ENCODE peak calls at places on chromosome 1, in ten cellular contexts. O, U, S, X, K, Q, N, Z, W and R are unnamed samples.

GRCh38 chr1:27143408-27143807 is 11.5 kb downstream of the SLC9A1 start:
- DNase-seq in Q (no peak), U (no peak), X (no peak), O (peak; percentile 64), S (no peak), K (no peak), Z (no peak), W (no peak), N (no peak), R (no peak)

GRCh38 chr1:3324704-3325535 is 129.5 kb upstream of the ARHGEF16 start:
- DNase-seq in W (no peak), S (no peak), K (no peak), U (no peak), O (no peak), Z (no peak), X (no peak), N (no peak), Q (no peak), R (no peak)

GRCh38 chr1:24102966-24103365 is 9.0 kb downstream of the MYOM3 start:
- DNase-seq in S (no peak), O (no peak), W (peak; percentile 86), X (no peak), K (no peak), Z (no peak), Q (no peak), U (no peak), N (no peak), R (no peak)

GRCh38 chr1:163166886-163167555 is 35.7 kb downstream of the RGS5 start:
- DNase-seq in U (no peak), W (no peak), S (peak; percentile 24), O (no peak), Z (no peak), X (no peak), Q (no peak), K (no peak), N (no peak), R (no peak)

GRCh38 chr1:65148548-65149390 is 766 bp downstream of the AK4 start:
- DNase-seq in Z (peak; percentile 42), Q (peak; percentile 33), N (no peak), W (peak; percentile 44), K (no peak), X (peak; percentile 52), O (peak; percentile 74), U (no peak), S (peak; percentile 71), R (no peak)

GRCh38 chr1:30807318-30808066 is 49.9 kb upstream of the LAPTM5 start:
- DNase-seq in U (no peak), Q (peak; percentile 67), N (no peak), K (peak; percentile 86), Z (no peak), W (no peak), X (no peak), O (no peak), S (peak; percentile 71), R (no peak)

GRCh38 chr1:2342384-2343022 is 48.9 kb downstream of the MORN1 start:
- DNase-seq in N (no peak), Z (no peak), W (no peak), K (no peak), Q (no peak), U (no peak), S (no peak), O (no peak), X (no peak), R (no peak)

GRCh38 chr1:244419004-244419403 is 32.7 kb downstream of the ADSS2 start:
- DNase-seq in Q (no peak), N (no peak), S (no peak), X (no peak), O (no peak), K (no peak), Z (no peak), W (no peak), U (no peak), R (no peak)

GRCh38 chr1:176164014-176164678 is 42.9 kb downstream of the COP1 start:
- DNase-seq in O (no peak), X (peak; percentile 52), Z (no peak), Q (no peak), K (no peak), S (no peak), N (no peak), W (no peak), U (no peak), R (no peak)

GRCh38 chr1:110208916-110209650 is 1.0 kb upstream of the KCNC4 start:
- DNase-seq in Q (no peak), W (no peak), K (no peak), X (no peak), S (no peak), U (no peak), Z (no peak), O (no peak), N (no peak), R (no peak)

GRCh38 chr1:20037877-20038276 is 32.1 kb upstream of the PLA2G5 start:
- DNase-seq in W (no peak), Z (no peak), N (no peak), U (no peak), O (no peak), K (no peak), Q (no peak), X (no peak), S (peak; percentile 5), R (peak; percentile 23)

GRCh38 chr1:213417846-213418245 is 366.8 kb downstream of the RPS6KC1 start:
- DNase-seq in K (no peak), O (no peak), Q (no peak), U (no peak), Z (no peak), W (no peak), X (no peak), N (no peak), S (no peak), R (no peak)

GRCh38 chr1:229114781-229115417 is 156.0 kb upstream of the RAB4A start:
- DNase-seq in X (no peak), Q (no peak), N (no peak), U (no peak), S (peak; percentile 48), Z (no peak), K (no peak), W (no peak), O (no peak), R (peak; percentile 68)

GRCh38 chr1:153190373-153190772 is 12.9 kb upstream of the LELP1 start:
- DNase-seq in U (no peak), S (no peak), N (peak; percentile 5), Q (no peak), X (no peak), Z (no peak), O (no peak), K (no peak), W (no peak), R (peak; percentile 12)

GRCh38 chr1:8424539-8425116 is 106.7 kb downstream of the SLC45A1 start:
- DNase-seq in K (peak; percentile 12), S (peak; percentile 47), U (peak; percentile 65), W (peak; percentile 65), N (no peak), X (no peak), O (no peak), Z (no peak), Q (no peak), R (peak; percentile 48)

GRCh38 chr1:153936011-153936802 is 10.3 kb downstream of the DENND4B start:
- DNase-seq in S (no peak), O (no peak), N (no peak), X (no peak), U (no peak), Z (no peak), K (no peak), W (no peak), Q (no peak), R (no peak)

GRCh38 chr1:87042127-87042811 is 127.8 kb downstream of the HS2ST1 start:
- DNase-seq in S (no peak), K (no peak), X (no peak), O (no peak), N (no peak), Z (no peak), W (no peak), Q (no peak), U (no peak), R (no peak)

GRCh38 chr1:218850367-218850766 is 323.3 kb upstream of the LYPLAL1 start:
- DNase-seq in W (no peak), O (peak; percentile 38), U (no peak), K (no peak), X (no peak), Q (peak; percentile 6), S (no peak), Z (no peak), N (no peak), R (no peak)

GRCh38 chr1:20603473-20604464 is 14.9 kb downstream of the CDA start:
- DNase-seq in S (peak; percentile 96), N (no peak), O (peak; percentile 57), Z (no peak), Q (peak; percentile 96), K (no peak), W (no peak), U (no peak), X (no peak), R (no peak)

GRCh38 chr1:199612976-199613774 is 414.3 kb upstream of the NR5A2 start:
- DNase-seq in Z (no peak), O (peak; percentile 16), S (peak; percentile 73), X (no peak), K (no peak), Q (peak; percentile 2), W (no peak), U (no peak), N (no peak), R (no peak)

GRCh38 chr1:34742667-34743270 is 12.1 kb upstream of the GJB5 start:
- DNase-seq in W (peak; percentile 53), S (peak; percentile 78), K (peak; percentile 82), U (peak; percentile 70), Z (peak; percentile 71), X (peak; percentile 88), Q (peak; percentile 48), N (peak; percentile 60), O (peak; percentile 83), R (no peak)

GRCh38 chr1:155858805-155859233 is 548 bp upstream of the SYT11 start:
- DNase-seq in Z (peak; percentile 23), N (no peak), Q (peak; percentile 78), X (peak; percentile 48), S (no peak), U (peak; percentile 63), O (peak; percentile 77), K (no peak), W (peak; percentile 25), R (no peak)

GRCh38 chr1:90826024-90826423 is 108.9 kb upstream of the BARHL2 start:
- DNase-seq in W (no peak), Q (no peak), X (no peak), U (no peak), N (no peak), S (no peak), K (no peak), Z (no peak), O (no peak), R (no peak)

GRCh38 chr1:172421974-172422604 is 1.6 kb downstream of the C1orf105 start:
- DNase-seq in N (no peak), X (no peak), Z (no peak), K (no peak), U (no peak), W (no peak), O (no peak), S (no peak), Q (no peak), R (no peak)